ENCODE peak calls at places on chromosomes 2 and 18, in ten cellular contexts. One of them, this sample, is unnamed.
A peak's percentile ranks its signal among the peaks of the same experiment; 100 is the strongest.

GRCh38 chr2:145752091-145752806 is 1232.3 kb upstream of the ZEB2 start:
- DNase-seq in fibroblast of pulmonary artery: peak; percentile 94
- DNase-seq in upper lobe of right lung: peak; percentile 57
- DNase-seq in lung: peak; percentile 68
- DNase-seq in psoas muscle: no peak
- DNase-seq in astrocyte of the spinal cord: peak; percentile 91
- DNase-seq in fibroblast of the aortic adventitia: peak; percentile 94
- DNase-seq in omental fat pad: no peak
- DNase-seq in progenitor cell of endocrine pancreas: no peak
- DNase-seq in fibroblast of mammary gland: peak; percentile 91
- DNase-seq in this sample: no peak

GRCh38 chr18:39341106-39341505 is 1775.5 kb upstream of the CELF4 start:
- DNase-seq in progenitor cell of endocrine pancreas: no peak
- DNase-seq in fibroblast of the aortic adventitia: no peak
- DNase-seq in upper lobe of right lung: no peak
- DNase-seq in fibroblast of pulmonary artery: no peak
- DNase-seq in lung: no peak
- DNase-seq in psoas muscle: no peak
- DNase-seq in omental fat pad: no peak
- DNase-seq in fibroblast of mammary gland: no peak
- DNase-seq in astrocyte of the spinal cord: no peak
- DNase-seq in this sample: no peak

GRCh38 chr2:11750422-11750821 is 4.0 kb downstream of the LPIN1 start:
- DNase-seq in fibroblast of pulmonary artery: no peak
- DNase-seq in psoas muscle: no peak
- DNase-seq in upper lobe of right lung: no peak
- DNase-seq in progenitor cell of endocrine pancreas: no peak
- DNase-seq in lung: no peak
- DNase-seq in astrocyte of the spinal cord: peak; percentile 23
- DNase-seq in fibroblast of mammary gland: peak; percentile 52
- DNase-seq in omental fat pad: no peak
- DNase-seq in fibroblast of the aortic adventitia: no peak
- DNase-seq in this sample: no peak

GRCh38 chr18:525066-525797 is 24.7 kb upstream of the COLEC12 start:
- DNase-seq in fibroblast of the aortic adventitia: peak; percentile 75
- DNase-seq in fibroblast of mammary gland: peak; percentile 96
- DNase-seq in upper lobe of right lung: no peak
- DNase-seq in omental fat pad: no peak
- DNase-seq in fibroblast of pulmonary artery: peak; percentile 70
- DNase-seq in astrocyte of the spinal cord: peak; percentile 79
- DNase-seq in psoas muscle: no peak
- DNase-seq in lung: no peak
- DNase-seq in progenitor cell of endocrine pancreas: no peak
- DNase-seq in this sample: no peak

GRCh38 chr2:106886916-106887758 is 1.2 kb upstream of the ST6GAL2 start:
- DNase-seq in progenitor cell of endocrine pancreas: peak; percentile 62
- DNase-seq in upper lobe of right lung: peak; percentile 79
- DNase-seq in fibroblast of pulmonary artery: no peak
- DNase-seq in fibroblast of the aortic adventitia: no peak
- DNase-seq in astrocyte of the spinal cord: peak; percentile 41
- DNase-seq in lung: peak; percentile 38
- DNase-seq in fibroblast of mammary gland: no peak
- DNase-seq in omental fat pad: no peak
- DNase-seq in psoas muscle: no peak
- DNase-seq in this sample: no peak

GRCh38 chr2:112703684-112704083 is 17.1 kb upstream of the NT5DC4 start:
- DNase-seq in fibroblast of mammary gland: no peak
- DNase-seq in astrocyte of the spinal cord: no peak
- DNase-seq in upper lobe of right lung: no peak
- DNase-seq in fibroblast of pulmonary artery: no peak
- DNase-seq in omental fat pad: no peak
- DNase-seq in lung: no peak
- DNase-seq in psoas muscle: no peak
- DNase-seq in progenitor cell of endocrine pancreas: no peak
- DNase-seq in fibroblast of the aortic adventitia: no peak
- DNase-seq in this sample: no peak

GRCh38 chr2:37506407-37507068 is 162.1 kb downstream of the QPCT start:
- DNase-seq in lung: no peak
- DNase-seq in omental fat pad: no peak
- DNase-seq in psoas muscle: no peak
- DNase-seq in astrocyte of the spinal cord: peak; percentile 12
- DNase-seq in fibroblast of pulmonary artery: peak; percentile 7
- DNase-seq in progenitor cell of endocrine pancreas: no peak
- DNase-seq in fibroblast of the aortic adventitia: peak; percentile 25
- DNase-seq in upper lobe of right lung: no peak
- DNase-seq in fibroblast of mammary gland: peak; percentile 20
- DNase-seq in this sample: no peak

GRCh38 chr2:180578441-180578840 is 402.0 kb upstream of the UBE2E3 start:
- DNase-seq in progenitor cell of endocrine pancreas: no peak
- DNase-seq in fibroblast of the aortic adventitia: no peak
- DNase-seq in astrocyte of the spinal cord: no peak
- DNase-seq in psoas muscle: no peak
- DNase-seq in lung: no peak
- DNase-seq in upper lobe of right lung: no peak
- DNase-seq in fibroblast of mammary gland: no peak
- DNase-seq in fibroblast of pulmonary artery: no peak
- DNase-seq in omental fat pad: no peak
- DNase-seq in this sample: no peak

GRCh38 chr18:42707080-42707479 is 408.4 kb downstream of the RIT2 start:
- DNase-seq in fibroblast of the aortic adventitia: no peak
- DNase-seq in psoas muscle: no peak
- DNase-seq in omental fat pad: no peak
- DNase-seq in progenitor cell of endocrine pancreas: no peak
- DNase-seq in astrocyte of the spinal cord: no peak
- DNase-seq in lung: no peak
- DNase-seq in fibroblast of mammary gland: no peak
- DNase-seq in upper lobe of right lung: no peak
- DNase-seq in fibroblast of pulmonary artery: no peak
- DNase-seq in this sample: no peak

GRCh38 chr2:238523158-238524110 is 96.7 kb downstream of the ASB1 start:
- DNase-seq in upper lobe of right lung: no peak
- DNase-seq in fibroblast of the aortic adventitia: peak; percentile 84
- DNase-seq in psoas muscle: peak; percentile 79
- DNase-seq in omental fat pad: no peak
- DNase-seq in astrocyte of the spinal cord: peak; percentile 39
- DNase-seq in fibroblast of pulmonary artery: peak; percentile 17
- DNase-seq in lung: no peak
- DNase-seq in progenitor cell of endocrine pancreas: no peak
- DNase-seq in fibroblast of mammary gland: peak; percentile 96
- DNase-seq in this sample: no peak
- TF ChIP-seq CTCF in upper lobe of right lung: no peak
- TF ChIP-seq CTCF in fibroblast of the aortic adventitia: peak; percentile 45
- TF ChIP-seq CTCF in psoas muscle: no peak
- TF ChIP-seq CTCF in omental fat pad: no peak
- TF ChIP-seq CTCF in astrocyte of the spinal cord: peak; percentile 44
- TF ChIP-seq CTCF in fibroblast of pulmonary artery: peak; percentile 16
- TF ChIP-seq CTCF in lung: no peak
- TF ChIP-seq CTCF in progenitor cell of endocrine pancreas: no peak
- TF ChIP-seq CTCF in fibroblast of mammary gland: peak; percentile 51
- TF ChIP-seq CTCF in this sample: no peak

GRCh38 chr18:44126598-44126997 is 554.1 kb upstream of the SETBP1 start:
- DNase-seq in fibroblast of the aortic adventitia: no peak
- DNase-seq in fibroblast of pulmonary artery: no peak
- DNase-seq in astrocyte of the spinal cord: no peak
- DNase-seq in omental fat pad: no peak
- DNase-seq in fibroblast of mammary gland: no peak
- DNase-seq in lung: no peak
- DNase-seq in psoas muscle: no peak
- DNase-seq in upper lobe of right lung: no peak
- DNase-seq in progenitor cell of endocrine pancreas: no peak
- DNase-seq in this sample: no peak

GRCh38 chr18:44134447-44134846 is 546.2 kb upstream of the SETBP1 start:
- DNase-seq in lung: no peak
- DNase-seq in psoas muscle: no peak
- DNase-seq in fibroblast of the aortic adventitia: no peak
- DNase-seq in fibroblast of mammary gland: no peak
- DNase-seq in omental fat pad: no peak
- DNase-seq in progenitor cell of endocrine pancreas: no peak
- DNase-seq in astrocyte of the spinal cord: no peak
- DNase-seq in upper lobe of right lung: no peak
- DNase-seq in fibroblast of pulmonary artery: no peak
- DNase-seq in this sample: no peak

GRCh38 chr18:44128365-44128764 is 552.3 kb upstream of the SETBP1 start:
- DNase-seq in fibroblast of the aortic adventitia: peak; percentile 54
- DNase-seq in progenitor cell of endocrine pancreas: no peak
- DNase-seq in lung: no peak
- DNase-seq in omental fat pad: no peak
- DNase-seq in astrocyte of the spinal cord: peak; percentile 33
- DNase-seq in fibroblast of mammary gland: peak; percentile 44
- DNase-seq in psoas muscle: no peak
- DNase-seq in fibroblast of pulmonary artery: peak; percentile 61
- DNase-seq in upper lobe of right lung: no peak
- DNase-seq in this sample: no peak

GRCh38 chr18:44133483-44133882 is 547.2 kb upstream of the SETBP1 start:
- DNase-seq in fibroblast of the aortic adventitia: peak; percentile 47
- DNase-seq in fibroblast of pulmonary artery: peak; percentile 54
- DNase-seq in astrocyte of the spinal cord: no peak
- DNase-seq in fibroblast of mammary gland: no peak
- DNase-seq in lung: no peak
- DNase-seq in upper lobe of right lung: no peak
- DNase-seq in omental fat pad: no peak
- DNase-seq in progenitor cell of endocrine pancreas: no peak
- DNase-seq in psoas muscle: no peak
- DNase-seq in this sample: no peak

GRCh38 chr18:44130365-44130942 is 550.2 kb upstream of the SETBP1 start:
- DNase-seq in fibroblast of the aortic adventitia: peak; percentile 50
- DNase-seq in lung: no peak
- DNase-seq in upper lobe of right lung: no peak
- DNase-seq in progenitor cell of endocrine pancreas: peak; percentile 23
- DNase-seq in astrocyte of the spinal cord: peak; percentile 53
- DNase-seq in fibroblast of mammary gland: peak; percentile 60
- DNase-seq in omental fat pad: no peak
- DNase-seq in fibroblast of pulmonary artery: peak; percentile 70
- DNase-seq in psoas muscle: no peak
- DNase-seq in this sample: no peak
- TF ChIP-seq CTCF in fibroblast of the aortic adventitia: peak; percentile 67
- TF ChIP-seq CTCF in lung: peak; percentile 39
- TF ChIP-seq CTCF in upper lobe of right lung: peak; percentile 70
- TF ChIP-seq CTCF in progenitor cell of endocrine pancreas: peak; percentile 85
- TF ChIP-seq CTCF in astrocyte of the spinal cord: peak; percentile 75
- TF ChIP-seq CTCF in fibroblast of mammary gland: peak; percentile 84
- TF ChIP-seq CTCF in omental fat pad: no peak
- TF ChIP-seq CTCF in fibroblast of pulmonary artery: peak; percentile 81
- TF ChIP-seq CTCF in psoas muscle: peak; percentile 68
- TF ChIP-seq CTCF in this sample: peak; percentile 57

GRCh38 chr18:5457467-5457957 is 86.3 kb downstream of the EPB41L3 start:
- DNase-seq in fibroblast of pulmonary artery: no peak
- DNase-seq in progenitor cell of endocrine pancreas: no peak
- DNase-seq in astrocyte of the spinal cord: no peak
- DNase-seq in lung: no peak
- DNase-seq in upper lobe of right lung: no peak
- DNase-seq in fibroblast of mammary gland: no peak
- DNase-seq in fibroblast of the aortic adventitia: no peak
- DNase-seq in omental fat pad: no peak
- DNase-seq in psoas muscle: no peak
- DNase-seq in this sample: no peak

GRCh38 chr18:5452943-5453342 is 90.9 kb downstream of the EPB41L3 start:
- DNase-seq in omental fat pad: no peak
- DNase-seq in fibroblast of pulmonary artery: peak; percentile 9
- DNase-seq in fibroblast of the aortic adventitia: no peak
- DNase-seq in progenitor cell of endocrine pancreas: no peak
- DNase-seq in fibroblast of mammary gland: peak; percentile 23
- DNase-seq in psoas muscle: no peak
- DNase-seq in lung: no peak
- DNase-seq in astrocyte of the spinal cord: no peak
- DNase-seq in upper lobe of right lung: no peak
- DNase-seq in this sample: no peak

GRCh38 chr18:5455644-5456043 is 88.2 kb downstream of the EPB41L3 start:
- DNase-seq in fibroblast of pulmonary artery: peak; percentile 77
- DNase-seq in progenitor cell of endocrine pancreas: no peak
- DNase-seq in psoas muscle: no peak
- DNase-seq in fibroblast of mammary gland: peak; percentile 12
- DNase-seq in upper lobe of right lung: no peak
- DNase-seq in fibroblast of the aortic adventitia: no peak
- DNase-seq in lung: no peak
- DNase-seq in astrocyte of the spinal cord: peak; percentile 82
- DNase-seq in omental fat pad: no peak
- DNase-seq in this sample: no peak

GRCh38 chr18:5461056-5461455 is 82.7 kb downstream of the EPB41L3 start:
- DNase-seq in psoas muscle: no peak
- DNase-seq in fibroblast of mammary gland: no peak
- DNase-seq in fibroblast of pulmonary artery: no peak
- DNase-seq in fibroblast of the aortic adventitia: no peak
- DNase-seq in astrocyte of the spinal cord: no peak
- DNase-seq in progenitor cell of endocrine pancreas: no peak
- DNase-seq in lung: no peak
- DNase-seq in omental fat pad: no peak
- DNase-seq in upper lobe of right lung: no peak
- DNase-seq in this sample: no peak

DNA sequence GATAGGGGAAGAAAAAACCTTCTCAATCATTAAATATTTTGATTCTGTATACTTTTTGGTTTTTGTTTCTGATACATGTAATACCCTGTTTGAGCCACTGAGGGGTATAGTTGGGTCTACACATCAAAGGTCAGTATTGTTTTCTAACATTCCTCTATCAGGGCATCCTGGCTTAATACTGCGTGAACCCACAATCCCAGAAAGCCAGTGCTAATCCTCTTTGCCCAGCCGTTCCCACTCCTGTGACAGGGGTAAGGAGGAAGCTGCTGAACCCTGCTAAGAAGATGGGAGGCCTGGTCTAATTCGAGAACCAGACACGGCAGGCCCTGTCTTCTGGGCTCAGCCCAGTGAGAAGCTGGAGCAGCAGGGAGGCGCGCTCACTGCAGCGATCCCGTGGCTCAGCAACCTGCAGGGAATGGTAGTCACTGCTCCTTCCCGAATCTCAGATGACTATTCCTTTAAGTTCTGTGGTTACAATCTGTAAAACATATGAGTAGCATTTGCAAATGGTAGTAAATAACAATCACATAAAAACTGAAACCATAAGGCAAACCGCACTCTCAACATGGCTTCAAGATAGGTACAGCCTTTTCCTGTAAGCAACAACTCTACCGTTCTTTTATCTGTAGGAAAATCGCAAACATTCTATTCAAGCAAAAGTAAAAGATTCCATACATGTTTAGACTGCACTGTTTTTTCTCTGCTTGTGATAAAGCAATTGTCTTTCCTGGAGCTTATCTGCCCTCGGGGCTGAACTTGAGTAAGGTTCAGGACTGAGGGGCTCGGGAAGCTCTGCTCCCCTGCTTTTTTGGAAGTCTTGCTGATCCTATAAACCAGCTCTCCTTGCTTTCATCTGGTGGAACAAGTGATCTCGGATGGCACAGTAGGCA is 87.0 kb downstream of the EPB41L3 start:
- DNase-seq in upper lobe of right lung: no peak
- DNase-seq in fibroblast of pulmonary artery: peak; percentile 66
- DNase-seq in progenitor cell of endocrine pancreas: no peak
- DNase-seq in omental fat pad: no peak
- DNase-seq in astrocyte of the spinal cord: peak; percentile 73
- DNase-seq in fibroblast of mammary gland: peak; percentile 58
- DNase-seq in fibroblast of the aortic adventitia: peak; percentile 61
- DNase-seq in lung: no peak
- DNase-seq in psoas muscle: no peak
- DNase-seq in this sample: no peak
- TF ChIP-seq CTCF in upper lobe of right lung: peak; percentile 38
- TF ChIP-seq CTCF in fibroblast of pulmonary artery: peak; percentile 52
- TF ChIP-seq CTCF in progenitor cell of endocrine pancreas: peak; percentile 53
- TF ChIP-seq CTCF in omental fat pad: no peak
- TF ChIP-seq CTCF in astrocyte of the spinal cord: peak; percentile 47
- TF ChIP-seq CTCF in fibroblast of mammary gland: peak; percentile 59
- TF ChIP-seq CTCF in fibroblast of the aortic adventitia: peak; percentile 62
- TF ChIP-seq CTCF in lung: no peak
- TF ChIP-seq CTCF in psoas muscle: no peak
- TF ChIP-seq CTCF in this sample: no peak

GRCh38 chr2:72128843-72129227 is 18.8 kb downstream of the CYP26B1 start:
- DNase-seq in progenitor cell of endocrine pancreas: no peak
- DNase-seq in astrocyte of the spinal cord: no peak
- DNase-seq in omental fat pad: no peak
- DNase-seq in fibroblast of the aortic adventitia: no peak
- DNase-seq in fibroblast of pulmonary artery: no peak
- DNase-seq in psoas muscle: no peak
- DNase-seq in fibroblast of mammary gland: no peak
- DNase-seq in upper lobe of right lung: no peak
- DNase-seq in lung: no peak
- DNase-seq in this sample: no peak
- TF ChIP-seq CTCF in progenitor cell of endocrine pancreas: no peak
- TF ChIP-seq CTCF in astrocyte of the spinal cord: no peak
- TF ChIP-seq CTCF in omental fat pad: no peak
- TF ChIP-seq CTCF in fibroblast of the aortic adventitia: no peak
- TF ChIP-seq CTCF in fibroblast of pulmonary artery: no peak
- TF ChIP-seq CTCF in psoas muscle: no peak
- TF ChIP-seq CTCF in fibroblast of mammary gland: no peak
- TF ChIP-seq CTCF in upper lobe of right lung: no peak
- TF ChIP-seq CTCF in lung: no peak
- TF ChIP-seq CTCF in this sample: no peak

This sample was measured in natural killer cell.